ENCODE peak calls at places on chromosomes 3 and 15, in seven cellular contexts. S is GM12892, V is K562, G is HepG2, D is SK-N-SH, C is H1, K is GM12878. X is an unnamed sample.

GRCh38 chr15:76347507-76348055 is 11.0 kb downstream of the ISL2 start:
- DNase-seq in S (no peak), V (no peak), G (no peak), D (no peak), C (no peak), K (no peak), X (no peak)

GRCh38 chr3:197878427-197878826 is 71.6 kb upstream of the RPL35A start:
- DNase-seq in S (no peak), V (no peak), G (no peak), D (no peak), C (no peak), K (peak), X (no peak)

GRCh38 chr3:96900600-96900999 is 86.2 kb downstream of the EPHA6 start:
- DNase-seq in S (no peak), V (no peak), G (no peak), D (no peak), C (no peak), K (no peak), X (no peak)

GRCh38 chr15:88860212-88860611 is 35.1 kb downstream of the HAPLN3 start:
- DNase-seq in S (no peak), V (no peak), G (no peak), D (no peak), C (no peak), K (no peak), X (no peak)

GRCh38 chr15:68346986-68347385 is 69.4 kb downstream of the FEM1B start:
- DNase-seq in S (no peak), V (no peak), G (no peak), D (no peak), C (no peak), K (no peak), X (no peak)

GRCh38 chr3:190155752-190156151 is 35.1 kb upstream of the P3H2 start:
- DNase-seq in S (no peak), V (no peak), G (no peak), D (no peak), C (no peak), K (no peak), X (no peak)

GRCh38 chr3:5579342-5579741 is 391.8 kb downstream of the EDEM1 start:
- DNase-seq in S (no peak), V (no peak), G (no peak), D (no peak), C (no peak), K (no peak), X (no peak)

GRCh38 chr15:42355291-42355690 is 4.0 kb upstream of the CAPN3 start:
- DNase-seq in S (no peak), V (no peak), G (no peak), D (no peak), C (no peak), K (no peak), X (no peak)

GRCh38 chr3:97952280-97952679 is 20.0 kb downstream of the RIOX2 start:
- DNase-seq in S (no peak), V (no peak), G (no peak), D (no peak), C (no peak), K (no peak), X (no peak)

GRCh38 chr15:74385442-74386132 is 18.1 kb upstream of the CYP11A1 start:
- DNase-seq in S (no peak), V (no peak), G (no peak), D (no peak), C (no peak), K (no peak), X (no peak)

GRCh38 chr3:41148446-41148845 is 50.9 kb upstream of the CTNNB1 start:
- DNase-seq in S (no peak), V (no peak), G (no peak), D (peak), C (no peak), K (no peak), X (no peak)
- TF ChIP-seq TAF1 in S (no peak), V (no peak), G (no peak), D (no peak), C (no peak), K (no peak), X (no peak)

GRCh38 chr3:162437480-162437879 is 940.9 kb downstream of the OTOL1 start:
- DNase-seq in S (no peak), V (no peak), G (no peak), D (no peak), C (no peak), K (no peak), X (no peak)
- TF ChIP-seq TAF1 in S (no peak), V (no peak), G (no peak), D (no peak), C (no peak), K (no peak), X (no peak)

GRCh38 chr15:79938143-79938542 is 32.9 kb downstream of the BCL2A1 start:
- DNase-seq in S (no peak), V (no peak), G (no peak), D (no peak), C (no peak), K (no peak), X (no peak)
- TF ChIP-seq TAF1 in S (no peak), V (no peak), G (no peak), D (no peak), C (no peak), K (no peak), X (no peak)

GRCh38 chr15:70435369-70435768 is 328.0 kb downstream of the UACA start:
- DNase-seq in S (no peak), V (no peak), G (no peak), D (no peak), C (no peak), K (no peak), X (no peak)
- TF ChIP-seq TAF1 in S (no peak), V (no peak), G (no peak), D (no peak), C (no peak), K (no peak), X (no peak)

GRCh38 chr15:97567411-97567810 is 393.1 kb upstream of the ARRDC4 start:
- DNase-seq in S (no peak), V (no peak), G (no peak), D (no peak), C (no peak), K (no peak), X (no peak)
- TF ChIP-seq TAF1 in S (no peak), V (no peak), G (no peak), D (no peak), C (no peak), K (no peak), X (no peak)

GRCh38 chr3:107666853-107667252 is 144.1 kb downstream of the BBX start:
- DNase-seq in S (no peak), V (no peak), G (no peak), D (no peak), C (no peak), K (no peak), X (no peak)

GRCh38 chr3:107665351-107665750 is 142.6 kb downstream of the BBX start:
- DNase-seq in S (no peak), V (no peak), G (no peak), D (no peak), C (no peak), K (no peak), X (no peak)

GRCh38 chr3:107663266-107663665 is 140.5 kb downstream of the BBX start:
- DNase-seq in S (no peak), V (no peak), G (no peak), D (no peak), C (no peak), K (no peak), X (no peak)

GRCh38 chr3:107662586-107662985 is 139.8 kb downstream of the BBX start:
- DNase-seq in S (no peak), V (no peak), G (no peak), D (no peak), C (no peak), K (no peak), X (no peak)

DNA sequence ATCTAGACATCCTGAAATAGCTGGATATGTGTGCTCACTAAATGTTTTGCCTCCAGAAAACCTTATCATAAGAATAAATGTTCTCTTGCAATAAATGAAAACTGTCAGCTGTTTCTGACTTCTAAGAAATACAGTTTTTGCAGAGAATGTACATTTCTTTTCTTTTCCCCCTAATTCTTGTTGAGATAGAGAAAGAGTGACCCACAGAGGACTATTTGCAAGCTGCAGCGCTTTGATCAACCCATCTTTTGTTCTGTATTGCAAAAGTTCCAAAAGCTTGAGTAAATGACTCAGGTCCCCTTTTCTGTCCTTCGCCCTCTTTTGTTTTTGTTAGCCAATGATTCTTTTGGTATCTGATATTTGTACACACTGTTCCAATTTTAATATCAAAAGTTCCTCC is 141.9 kb downstream of the BBX start:
- DNase-seq in S (no peak), V (no peak), G (no peak), D (no peak), C (no peak), K (no peak), X (no peak)
- TF ChIP-seq TAF1 in S (no peak), V (no peak), G (no peak), D (no peak), C (no peak), K (no peak), X (no peak)

DNA sequence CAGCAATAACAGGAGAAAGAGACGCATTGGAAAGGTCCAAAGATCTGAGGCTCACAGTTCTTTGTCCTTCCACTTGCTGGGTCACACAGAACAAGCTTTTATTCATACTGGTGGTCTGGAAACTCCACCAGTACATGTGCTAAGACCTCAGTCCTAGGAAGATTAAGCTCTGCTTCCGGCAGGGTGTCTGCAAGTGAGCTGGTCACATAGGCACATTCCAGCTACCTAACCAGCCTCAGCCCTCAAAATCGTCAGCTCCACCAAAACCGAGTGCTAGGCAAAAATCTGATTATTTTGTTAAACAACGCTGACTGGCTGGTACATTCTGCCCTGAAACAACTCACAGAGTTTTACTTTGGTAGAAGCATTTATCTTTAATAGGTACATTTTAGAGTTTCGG is 2.2 kb downstream of the ZBED2 start:
- DNase-seq in S (no peak), V (no peak), G (no peak), D (no peak), C (no peak), K (no peak), X (no peak)
- TF ChIP-seq TAF1 in S (no peak), V (no peak), G (no peak), D (no peak), C (no peak), K (no peak), X (no peak)

GRCh38 chr15:63013052-63013808 is 29.3 kb upstream of the TPM1 start:
- DNase-seq in S (no peak), V (no peak), G (no peak), D (no peak), C (no peak), K (no peak), X (no peak)
- TF ChIP-seq TAF1 in S (no peak), V (no peak), G (no peak), D (no peak), C (no peak), K (no peak), X (no peak)

X was measured in GM12891.